ENCODE peak calls at places on chromosomes 16 and 17, in five cellular contexts. H, I, V, S and T are unnamed samples.

GRCh38 chr17:66373944-66374817 is 71.8 kb downstream of the PRKCA start:
- DNase-seq in H (peak), I (peak), V (peak), S (no peak), T (no peak)

GRCh38 chr17:79595471-79595870 is 15.4 kb downstream of the RBFOX3 start:
- DNase-seq in H (no peak), I (no peak), V (no peak), S (no peak), T (no peak)

GRCh38 chr17:57987582-57988300 is at the start of gene VEZF1:
- DNase-seq in H (peak), I (peak), V (peak), S (no peak), T (no peak)

GRCh38 chr16:28167221-28167620 is 44.5 kb downstream of the XPO6 start:
- DNase-seq in H (no peak), I (no peak), V (no peak), S (no peak), T (no peak)

GRCh38 chr17:27245230-27245696 is 48.7 kb upstream of the WSB1 start:
- DNase-seq in H (peak), I (peak), V (peak), S (peak), T (peak)

GRCh38 chr17:2177235-2177811 is 122.4 kb downstream of the HIC1 start:
- DNase-seq in H (no peak), I (no peak), V (no peak), S (no peak), T (no peak)

GRCh38 chr17:71759422-71760060 is 361.3 kb upstream of the SOX9 start:
- DNase-seq in H (no peak), I (no peak), V (no peak), S (peak), T (no peak)

GRCh38 chr16:72992142-72992601 is 55.8 kb downstream of the ZFHX3 start:
- DNase-seq in H (no peak), I (peak), V (no peak), S (no peak), T (no peak)

DNA sequence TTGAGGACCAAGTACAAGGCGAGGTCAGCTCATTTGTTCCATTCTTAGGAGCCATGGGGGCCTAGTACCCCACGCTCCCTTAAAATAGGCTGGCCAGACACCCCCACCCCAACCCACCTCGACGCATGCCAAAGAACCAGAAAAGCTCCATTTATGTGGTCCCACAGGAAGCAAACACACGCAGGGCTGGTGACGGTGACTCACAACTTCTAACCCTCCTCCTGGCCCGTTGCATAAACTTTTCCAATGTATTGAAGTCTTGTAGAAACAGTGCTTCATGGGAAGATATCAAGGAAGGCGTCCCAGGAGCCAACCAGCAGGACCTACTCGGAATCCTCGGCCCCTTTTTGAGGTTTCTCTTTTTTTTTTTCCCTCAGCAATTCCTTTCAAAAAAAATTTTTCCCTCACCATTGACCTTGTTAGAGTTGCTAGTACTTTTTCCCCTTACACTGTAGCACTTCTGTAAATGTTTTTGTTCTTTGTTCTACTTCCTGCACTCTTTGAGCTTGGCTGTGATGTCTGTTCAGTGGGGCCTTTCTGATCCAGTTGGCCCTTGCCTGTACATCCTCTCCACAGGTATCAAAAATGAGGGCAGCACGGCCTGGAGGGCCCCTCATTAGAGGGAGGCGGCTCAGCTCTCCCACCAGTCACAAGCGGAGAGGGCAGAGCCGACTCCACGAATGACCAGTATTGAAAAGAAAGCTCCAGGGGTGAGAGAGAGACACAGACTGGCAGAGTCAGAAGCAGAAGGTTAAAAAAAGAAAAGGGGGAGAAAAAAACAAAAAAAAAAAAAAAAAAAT is 208.3 kb downstream of the RGS9 start:
- DNase-seq in H (no peak), I (no peak), V (no peak), S (no peak), T (peak)
- H3K4me3 ChIP-seq in H (no peak), I (no peak), V (no peak), S (no peak), T (no peak)

DNA sequence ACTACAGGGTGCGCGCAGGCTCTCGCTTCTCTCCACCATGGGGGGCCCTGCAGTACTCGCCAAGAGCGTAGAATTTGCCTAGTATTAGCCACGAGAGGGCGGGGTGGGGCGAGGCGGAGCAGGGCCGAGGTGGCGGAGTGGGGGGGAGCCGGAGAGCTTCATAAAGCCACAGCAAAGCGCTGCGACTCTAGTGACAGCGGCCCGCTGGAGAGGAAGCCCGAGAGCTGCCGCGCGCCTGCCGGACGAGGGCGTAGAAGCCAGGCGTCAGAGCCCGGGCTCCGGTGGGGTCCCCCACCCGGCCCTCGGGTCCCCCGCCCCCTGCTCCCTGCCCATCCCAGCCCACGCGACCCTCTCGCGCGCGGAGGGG is at the start of gene TBX21:
- DNase-seq in H (peak), I (peak), V (peak), S (no peak), T (no peak)
- TF ChIP-seq CTCF in H (no peak), I (peak), V (no peak), S (no peak), T (no peak)

DNA sequence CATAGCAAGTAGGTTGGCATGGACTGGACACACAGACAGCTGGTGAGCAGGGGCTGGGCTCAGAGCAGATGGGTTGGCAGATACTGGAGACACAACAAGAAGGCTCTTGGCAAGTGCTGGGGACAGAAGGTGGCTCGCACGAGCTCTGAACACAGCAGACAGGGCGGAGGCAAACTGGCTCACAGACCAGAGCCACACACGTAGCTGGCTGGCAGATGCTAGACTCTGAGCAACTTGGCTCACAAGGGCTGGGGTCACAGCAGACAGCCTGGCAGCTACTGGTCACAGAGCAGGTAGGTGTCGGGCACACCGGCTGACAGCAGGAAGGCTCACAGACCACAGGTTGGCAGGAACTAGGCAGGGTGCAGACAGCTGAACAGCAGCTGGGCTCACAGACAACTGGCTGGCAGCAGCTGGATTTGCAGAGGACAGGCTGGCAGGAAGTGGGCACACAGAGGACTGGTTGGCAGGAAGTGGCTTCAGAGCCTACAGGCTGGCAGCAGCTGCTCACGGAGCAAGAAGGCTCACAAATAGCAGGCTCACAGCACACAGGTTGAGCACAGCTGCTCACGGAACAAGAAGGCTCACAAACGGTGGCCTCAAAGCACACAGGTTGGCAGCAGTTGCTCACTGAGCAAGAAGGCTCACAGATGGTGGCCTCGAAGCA is 725 bp downstream of the KRTAP16-1 start:
- DNase-seq in H (peak), I (no peak), V (peak), S (no peak), T (no peak)
- H3K4me3 ChIP-seq in H (peak), I (no peak), V (no peak), S (no peak), T (no peak)

GRCh38 chr16:50372611-50373344 is 4.0 kb upstream of the BRD7 start:
- DNase-seq in H (peak), I (no peak), V (no peak), S (no peak), T (peak)

GRCh38 chr16:50373345-50373701 is 4.5 kb upstream of the BRD7 start:
- DNase-seq in H (no peak), I (no peak), V (no peak), S (no peak), T (no peak)

GRCh38 chr16:50373780-50374179 is 5.0 kb upstream of the BRD7 start:
- DNase-seq in H (no peak), I (no peak), V (no peak), S (no peak), T (no peak)

GRCh38 chr16:50371036-50371716 is 2.4 kb upstream of the BRD7 start:
- DNase-seq in H (no peak), I (no peak), V (no peak), S (no peak), T (no peak)

GRCh38 chr16:50371936-50372595 is 3.3 kb upstream of the BRD7 start:
- DNase-seq in H (no peak), I (peak), V (no peak), S (no peak), T (no peak)
- TF ChIP-seq CTCF in H (no peak), I (peak), V (no peak), S (peak), T (peak)

DNA sequence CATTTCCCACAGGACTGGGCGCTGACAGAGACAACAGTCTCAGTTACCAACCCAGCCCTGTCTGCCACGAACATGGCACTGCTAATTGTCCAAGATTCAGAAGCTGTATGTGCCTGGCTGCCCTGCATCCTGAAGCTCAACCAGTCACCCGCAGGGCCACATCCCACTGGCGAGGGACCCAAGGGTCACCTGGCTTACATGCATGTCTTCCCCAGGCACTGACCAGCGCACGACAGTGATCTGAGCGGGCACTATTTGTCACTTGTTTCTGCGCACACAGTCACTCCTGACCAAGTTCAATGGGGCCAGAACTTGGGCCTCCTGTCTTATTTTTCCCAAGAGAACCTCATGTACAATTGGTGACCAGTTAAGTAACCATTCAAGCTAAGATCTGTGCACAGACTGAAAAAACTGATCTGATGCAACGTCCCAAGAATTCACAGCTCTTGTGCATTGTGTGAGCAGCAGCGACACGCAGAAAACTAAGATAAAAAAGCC is 13.1 kb downstream of the USP7 start:
- DNase-seq in H (no peak), I (no peak), V (no peak), S (no peak), T (no peak)
- H3K4me3 ChIP-seq in H (no peak), I (no peak), V (no peak), S (no peak), T (no peak)

GRCh38 chr16:77594798-77595625 is 127.3 kb upstream of the NUDT7 start:
- DNase-seq in H (no peak), I (no peak), V (no peak), S (no peak), T (no peak)

GRCh38 chr16:77596243-77596642 is 126.1 kb upstream of the NUDT7 start:
- DNase-seq in H (no peak), I (no peak), V (no peak), S (no peak), T (peak)

GRCh38 chr16:77603656-77604055 is 118.7 kb upstream of the NUDT7 start:
- DNase-seq in H (no peak), I (no peak), V (no peak), S (no peak), T (no peak)

GRCh38 chr16:77600555-77600954 is 121.8 kb upstream of the NUDT7 start:
- DNase-seq in H (no peak), I (no peak), V (no peak), S (no peak), T (no peak)

GRCh38 chr16:77599793-77600415 is 122.4 kb upstream of the NUDT7 start:
- DNase-seq in H (no peak), I (peak), V (no peak), S (no peak), T (peak)
- TF ChIP-seq CTCF in H (peak), I (peak), V (peak), S (peak), T (peak)

DNA sequence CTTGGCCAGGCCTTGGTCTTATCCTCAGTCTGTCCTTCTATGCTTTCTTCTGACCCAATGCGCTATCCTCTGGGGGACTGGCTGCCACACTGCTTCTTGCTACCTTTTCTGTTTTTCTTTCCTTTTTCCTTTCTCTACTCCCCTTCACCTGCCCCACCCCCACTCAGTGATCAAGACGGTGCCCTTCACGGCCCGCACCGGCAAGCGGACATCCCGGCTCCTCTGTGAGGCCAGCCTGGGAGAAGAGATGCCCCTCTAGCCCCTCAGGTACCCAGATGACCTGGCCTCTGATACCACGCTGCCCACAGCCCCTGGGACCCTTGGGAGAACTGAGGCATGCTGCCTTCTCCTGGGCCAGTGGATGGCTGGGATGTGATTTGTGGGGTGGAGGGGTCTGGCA is 15.6 kb downstream of the SPATA32 start:
- DNase-seq in H (no peak), I (no peak), V (no peak), S (no peak), T (no peak)
- H3K4me3 ChIP-seq in H (no peak), I (peak), V (no peak), S (peak), T (no peak)

GRCh38 chr16:51876934-51877333 is 670.0 kb downstream of the TOX3 start:
- DNase-seq in H (no peak), I (no peak), V (no peak), S (peak), T (no peak)
- TF ChIP-seq CTCF in H (no peak), I (no peak), V (no peak), S (no peak), T (no peak)

GRCh38 chr16:11871193-11871592 is 19.9 kb upstream of the RSL1D1 start:
- DNase-seq in H (no peak), I (peak), V (peak), S (no peak), T (no peak)

GRCh38 chr16:11868412-11868980 is 17.2 kb upstream of the RSL1D1 start:
- DNase-seq in H (no peak), I (no peak), V (no peak), S (no peak), T (no peak)

GRCh38 chr16:11875721-11876120 is 24.4 kb upstream of the RSL1D1 start:
- DNase-seq in H (no peak), I (no peak), V (no peak), S (no peak), T (no peak)

DNA sequence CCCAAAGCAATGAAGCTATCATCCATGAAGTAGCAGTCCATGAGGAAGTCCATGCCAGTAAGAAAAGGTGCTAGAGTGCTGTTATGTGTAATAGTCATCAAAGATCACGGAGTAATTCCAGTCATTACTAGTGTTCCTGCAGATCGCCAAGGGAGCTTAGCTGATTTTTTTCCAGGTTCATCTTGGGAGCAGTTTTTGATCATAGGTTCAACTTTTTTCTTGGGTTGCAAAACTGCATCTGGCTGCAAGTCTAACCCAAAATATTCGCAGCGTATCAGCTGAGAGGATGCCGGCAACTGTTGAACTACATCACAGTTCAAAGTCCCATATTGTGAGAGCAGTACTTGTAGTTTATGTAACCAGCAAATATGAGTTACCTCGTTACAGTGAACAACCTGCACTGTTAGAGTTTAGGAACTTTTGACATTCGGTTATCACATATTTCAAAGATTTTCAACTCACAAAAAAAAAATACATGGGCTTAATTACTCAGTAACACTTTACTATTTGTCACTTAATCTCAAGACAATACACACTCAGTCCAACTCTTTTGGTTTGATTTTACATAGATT is 18.4 kb upstream of the RSL1D1 start:
- DNase-seq in H (no peak), I (no peak), V (no peak), S (no peak), T (no peak)
- H3K4me3 ChIP-seq in H (no peak), I (no peak), V (no peak), S (no peak), T (no peak)